ENCODE peak calls at places on chromosome 15, in five cellular contexts. One of them, this sample, is unnamed.

GRCh38 chr15:67103869-67104268 is 38.5 kb downstream of the SMAD3 start:
- ATAC-seq in naive thymus-derived CD8-positive, alpha-beta T cell: peak
- ATAC-seq in Right ventricle myocardium superior: no peak
- ATAC-seq in activated naive CD8-positive, alpha-beta T cell treated with anti-CD3 and anti-CD28 coated beads, Interleukin-2, amount 50 U/mL, for 24 hours: no peak
- ATAC-seq in body of pancreas: no peak
- ATAC-seq in this sample: no peak

GRCh38 chr15:63719281-63719680 is 114.5 kb downstream of the HERC1 start:
- ATAC-seq in Right ventricle myocardium superior: no peak
- ATAC-seq in naive thymus-derived CD8-positive, alpha-beta T cell: no peak
- ATAC-seq in activated naive CD8-positive, alpha-beta T cell treated with anti-CD3 and anti-CD28 coated beads, Interleukin-2, amount 50 U/mL, for 24 hours: no peak
- ATAC-seq in body of pancreas: peak
- ATAC-seq in this sample: no peak

GRCh38 chr15:61575597-61575996 is 346.5 kb upstream of the RORA start:
- ATAC-seq in Right ventricle myocardium superior: no peak
- ATAC-seq in activated naive CD8-positive, alpha-beta T cell treated with anti-CD3 and anti-CD28 coated beads, Interleukin-2, amount 50 U/mL, for 24 hours: no peak
- ATAC-seq in naive thymus-derived CD8-positive, alpha-beta T cell: no peak
- ATAC-seq in body of pancreas: no peak
- ATAC-seq in this sample: peak

GRCh38 chr15:91915576-91915975 is 62.1 kb downstream of the SLCO3A1 start:
- ATAC-seq in naive thymus-derived CD8-positive, alpha-beta T cell: no peak
- ATAC-seq in Right ventricle myocardium superior: no peak
- ATAC-seq in activated naive CD8-positive, alpha-beta T cell treated with anti-CD3 and anti-CD28 coated beads, Interleukin-2, amount 50 U/mL, for 24 hours: no peak
- ATAC-seq in body of pancreas: no peak
- ATAC-seq in this sample: no peak

GRCh38 chr15:83310521-83311456 is 26.3 kb upstream of the BNC1 start:
- ATAC-seq in body of pancreas: no peak
- ATAC-seq in naive thymus-derived CD8-positive, alpha-beta T cell: no peak
- ATAC-seq in Right ventricle myocardium superior: no peak
- ATAC-seq in activated naive CD8-positive, alpha-beta T cell treated with anti-CD3 and anti-CD28 coated beads, Interleukin-2, amount 50 U/mL, for 24 hours: no peak
- ATAC-seq in this sample: no peak

GRCh38 chr15:41888662-41889253 is 5.1 kb downstream of the SPTBN5 start:
- ATAC-seq in body of pancreas: no peak
- ATAC-seq in Right ventricle myocardium superior: no peak
- ATAC-seq in activated naive CD8-positive, alpha-beta T cell treated with anti-CD3 and anti-CD28 coated beads, Interleukin-2, amount 50 U/mL, for 24 hours: no peak
- ATAC-seq in naive thymus-derived CD8-positive, alpha-beta T cell: no peak
- ATAC-seq in this sample: peak

GRCh38 chr15:61654918-61655317 is 405.3 kb downstream of the VPS13C start:
- ATAC-seq in activated naive CD8-positive, alpha-beta T cell treated with anti-CD3 and anti-CD28 coated beads, Interleukin-2, amount 50 U/mL, for 24 hours: no peak
- ATAC-seq in Right ventricle myocardium superior: peak
- ATAC-seq in naive thymus-derived CD8-positive, alpha-beta T cell: no peak
- ATAC-seq in body of pancreas: peak
- ATAC-seq in this sample: no peak

GRCh38 chr15:31399544-31400171 is 73.0 kb downstream of the KLF13 start:
- ATAC-seq in body of pancreas: no peak
- ATAC-seq in Right ventricle myocardium superior: no peak
- ATAC-seq in activated naive CD8-positive, alpha-beta T cell treated with anti-CD3 and anti-CD28 coated beads, Interleukin-2, amount 50 U/mL, for 24 hours: peak
- ATAC-seq in naive thymus-derived CD8-positive, alpha-beta T cell: peak
- ATAC-seq in this sample: peak

GRCh38 chr15:26214290-26214689 is 351.2 kb upstream of the ATP10A start:
- ATAC-seq in Right ventricle myocardium superior: peak
- ATAC-seq in activated naive CD8-positive, alpha-beta T cell treated with anti-CD3 and anti-CD28 coated beads, Interleukin-2, amount 50 U/mL, for 24 hours: no peak
- ATAC-seq in body of pancreas: no peak
- ATAC-seq in naive thymus-derived CD8-positive, alpha-beta T cell: no peak
- ATAC-seq in this sample: no peak

GRCh38 chr15:72584006-72584405 is 70.5 kb upstream of the GOLGA6B start:
- ATAC-seq in activated naive CD8-positive, alpha-beta T cell treated with anti-CD3 and anti-CD28 coated beads, Interleukin-2, amount 50 U/mL, for 24 hours: no peak
- ATAC-seq in body of pancreas: no peak
- ATAC-seq in Right ventricle myocardium superior: peak
- ATAC-seq in naive thymus-derived CD8-positive, alpha-beta T cell: no peak
- ATAC-seq in this sample: no peak

GRCh38 chr15:32794973-32795372 is 77.2 kb downstream of the GREM1 start:
- ATAC-seq in naive thymus-derived CD8-positive, alpha-beta T cell: no peak
- ATAC-seq in Right ventricle myocardium superior: no peak
- ATAC-seq in body of pancreas: no peak
- ATAC-seq in activated naive CD8-positive, alpha-beta T cell treated with anti-CD3 and anti-CD28 coated beads, Interleukin-2, amount 50 U/mL, for 24 hours: no peak
- ATAC-seq in this sample: no peak

GRCh38 chr15:91408476-91409076 is 308.5 kb downstream of the SV2B start:
- ATAC-seq in body of pancreas: peak
- ATAC-seq in Right ventricle myocardium superior: peak
- ATAC-seq in activated naive CD8-positive, alpha-beta T cell treated with anti-CD3 and anti-CD28 coated beads, Interleukin-2, amount 50 U/mL, for 24 hours: no peak
- ATAC-seq in naive thymus-derived CD8-positive, alpha-beta T cell: no peak
- ATAC-seq in this sample: no peak

GRCh38 chr15:59176653-59177444 is 29.8 kb upstream of the LDHAL6B start:
- ATAC-seq in naive thymus-derived CD8-positive, alpha-beta T cell: no peak
- ATAC-seq in body of pancreas: no peak
- ATAC-seq in Right ventricle myocardium superior: no peak
- ATAC-seq in activated naive CD8-positive, alpha-beta T cell treated with anti-CD3 and anti-CD28 coated beads, Interleukin-2, amount 50 U/mL, for 24 hours: no peak
- ATAC-seq in this sample: peak

GRCh38 chr15:92001307-92001706 is 147.8 kb downstream of the SLCO3A1 start:
- ATAC-seq in Right ventricle myocardium superior: peak
- ATAC-seq in activated naive CD8-positive, alpha-beta T cell treated with anti-CD3 and anti-CD28 coated beads, Interleukin-2, amount 50 U/mL, for 24 hours: no peak
- ATAC-seq in body of pancreas: no peak
- ATAC-seq in naive thymus-derived CD8-positive, alpha-beta T cell: no peak
- ATAC-seq in this sample: no peak

GRCh38 chr15:70266412-70267089 is 168.8 kb upstream of the TLE3 start:
- ATAC-seq in activated naive CD8-positive, alpha-beta T cell treated with anti-CD3 and anti-CD28 coated beads, Interleukin-2, amount 50 U/mL, for 24 hours: peak
- ATAC-seq in body of pancreas: peak
- ATAC-seq in Right ventricle myocardium superior: peak
- ATAC-seq in naive thymus-derived CD8-positive, alpha-beta T cell: peak
- ATAC-seq in this sample: no peak

GRCh38 chr15:31537770-31538592 is 211.3 kb downstream of the KLF13 start:
- ATAC-seq in naive thymus-derived CD8-positive, alpha-beta T cell: no peak
- ATAC-seq in body of pancreas: no peak
- ATAC-seq in Right ventricle myocardium superior: no peak
- ATAC-seq in activated naive CD8-positive, alpha-beta T cell treated with anti-CD3 and anti-CD28 coated beads, Interleukin-2, amount 50 U/mL, for 24 hours: no peak
- ATAC-seq in this sample: no peak

GRCh38 chr15:31083394-31083790 is 18.1 kb downstream of the TRPM1 start:
- ATAC-seq in Right ventricle myocardium superior: no peak
- ATAC-seq in body of pancreas: peak
- ATAC-seq in activated naive CD8-positive, alpha-beta T cell treated with anti-CD3 and anti-CD28 coated beads, Interleukin-2, amount 50 U/mL, for 24 hours: no peak
- ATAC-seq in naive thymus-derived CD8-positive, alpha-beta T cell: no peak
- ATAC-seq in this sample: no peak

GRCh38 chr15:48385431-48385830 is 54.2 kb downstream of the DUT start:
- ATAC-seq in Right ventricle myocardium superior: no peak
- ATAC-seq in body of pancreas: no peak
- ATAC-seq in activated naive CD8-positive, alpha-beta T cell treated with anti-CD3 and anti-CD28 coated beads, Interleukin-2, amount 50 U/mL, for 24 hours: no peak
- ATAC-seq in naive thymus-derived CD8-positive, alpha-beta T cell: no peak
- ATAC-seq in this sample: no peak

GRCh38 chr15:45457215-45457614 is 65.3 kb downstream of the SLC30A4 start:
- ATAC-seq in body of pancreas: no peak
- ATAC-seq in naive thymus-derived CD8-positive, alpha-beta T cell: peak
- ATAC-seq in activated naive CD8-positive, alpha-beta T cell treated with anti-CD3 and anti-CD28 coated beads, Interleukin-2, amount 50 U/mL, for 24 hours: no peak
- ATAC-seq in Right ventricle myocardium superior: no peak
- ATAC-seq in this sample: no peak

GRCh38 chr15:41473418-41473817 is 20.3 kb upstream of the ITPKA start:
- ATAC-seq in activated naive CD8-positive, alpha-beta T cell treated with anti-CD3 and anti-CD28 coated beads, Interleukin-2, amount 50 U/mL, for 24 hours: no peak
- ATAC-seq in naive thymus-derived CD8-positive, alpha-beta T cell: no peak
- ATAC-seq in Right ventricle myocardium superior: no peak
- ATAC-seq in body of pancreas: no peak
- ATAC-seq in this sample: no peak

GRCh38 chr15:100831466-100831865 is 48.2 kb upstream of the ALDH1A3 start:
- ATAC-seq in body of pancreas: no peak
- ATAC-seq in activated naive CD8-positive, alpha-beta T cell treated with anti-CD3 and anti-CD28 coated beads, Interleukin-2, amount 50 U/mL, for 24 hours: no peak
- ATAC-seq in Right ventricle myocardium superior: no peak
- ATAC-seq in naive thymus-derived CD8-positive, alpha-beta T cell: no peak
- ATAC-seq in this sample: no peak

GRCh38 chr15:42723068-42723467 is 13.9 kb downstream of the CDAN1 start:
- ATAC-seq in naive thymus-derived CD8-positive, alpha-beta T cell: no peak
- ATAC-seq in body of pancreas: no peak
- ATAC-seq in Right ventricle myocardium superior: no peak
- ATAC-seq in activated naive CD8-positive, alpha-beta T cell treated with anti-CD3 and anti-CD28 coated beads, Interleukin-2, amount 50 U/mL, for 24 hours: no peak
- ATAC-seq in this sample: no peak

GRCh38 chr15:35078221-35078915 is 6.7 kb downstream of the NANOGP8 start:
- ATAC-seq in naive thymus-derived CD8-positive, alpha-beta T cell: no peak
- ATAC-seq in body of pancreas: peak
- ATAC-seq in Right ventricle myocardium superior: peak
- ATAC-seq in activated naive CD8-positive, alpha-beta T cell treated with anti-CD3 and anti-CD28 coated beads, Interleukin-2, amount 50 U/mL, for 24 hours: no peak
- ATAC-seq in this sample: no peak

GRCh38 chr15:68154923-68155559 is 50.1 kb downstream of the CALML4 start:
- ATAC-seq in activated naive CD8-positive, alpha-beta T cell treated with anti-CD3 and anti-CD28 coated beads, Interleukin-2, amount 50 U/mL, for 24 hours: no peak
- ATAC-seq in body of pancreas: no peak
- ATAC-seq in naive thymus-derived CD8-positive, alpha-beta T cell: no peak
- ATAC-seq in Right ventricle myocardium superior: peak
- ATAC-seq in this sample: no peak

GRCh38 chr15:58552505-58553364 is 120.9 kb downstream of the LIPC start:
- ATAC-seq in body of pancreas: no peak
- ATAC-seq in Right ventricle myocardium superior: peak
- ATAC-seq in activated naive CD8-positive, alpha-beta T cell treated with anti-CD3 and anti-CD28 coated beads, Interleukin-2, amount 50 U/mL, for 24 hours: no peak
- ATAC-seq in naive thymus-derived CD8-positive, alpha-beta T cell: no peak
- ATAC-seq in this sample: no peak

GRCh38 chr15:91710072-91710471 is 143.4 kb upstream of the SLCO3A1 start:
- ATAC-seq in naive thymus-derived CD8-positive, alpha-beta T cell: no peak
- ATAC-seq in body of pancreas: no peak
- ATAC-seq in Right ventricle myocardium superior: no peak
- ATAC-seq in activated naive CD8-positive, alpha-beta T cell treated with anti-CD3 and anti-CD28 coated beads, Interleukin-2, amount 50 U/mL, for 24 hours: no peak
- ATAC-seq in this sample: peak

GRCh38 chr15:38534691-38535090 is 29.9 kb downstream of the RASGRP1 start:
- ATAC-seq in activated naive CD8-positive, alpha-beta T cell treated with anti-CD3 and anti-CD28 coated beads, Interleukin-2, amount 50 U/mL, for 24 hours: no peak
- ATAC-seq in Right ventricle myocardium superior: no peak
- ATAC-seq in body of pancreas: no peak
- ATAC-seq in naive thymus-derived CD8-positive, alpha-beta T cell: no peak
- ATAC-seq in this sample: no peak

GRCh38 chr15:59994855-59995557 is 9.1 kb upstream of the FOXB1 start:
- ATAC-seq in activated naive CD8-positive, alpha-beta T cell treated with anti-CD3 and anti-CD28 coated beads, Interleukin-2, amount 50 U/mL, for 24 hours: no peak
- ATAC-seq in Right ventricle myocardium superior: no peak
- ATAC-seq in body of pancreas: no peak
- ATAC-seq in naive thymus-derived CD8-positive, alpha-beta T cell: no peak
- ATAC-seq in this sample: no peak

GRCh38 chr15:47794266-47794914 is 77.1 kb downstream of the SEMA6D start:
- ATAC-seq in Right ventricle myocardium superior: no peak
- ATAC-seq in naive thymus-derived CD8-positive, alpha-beta T cell: no peak
- ATAC-seq in body of pancreas: no peak
- ATAC-seq in activated naive CD8-positive, alpha-beta T cell treated with anti-CD3 and anti-CD28 coated beads, Interleukin-2, amount 50 U/mL, for 24 hours: no peak
- ATAC-seq in this sample: no peak

GRCh38 chr15:56456229-56456628 is 8.7 kb downstream of the MNS1 start:
- ATAC-seq in activated naive CD8-positive, alpha-beta T cell treated with anti-CD3 and anti-CD28 coated beads, Interleukin-2, amount 50 U/mL, for 24 hours: no peak
- ATAC-seq in naive thymus-derived CD8-positive, alpha-beta T cell: no peak
- ATAC-seq in Right ventricle myocardium superior: no peak
- ATAC-seq in body of pancreas: no peak
- ATAC-seq in this sample: no peak

GRCh38 chr15:64997911-64998310 is 8.2 kb upstream of the SPG21 start:
- ATAC-seq in activated naive CD8-positive, alpha-beta T cell treated with anti-CD3 and anti-CD28 coated beads, Interleukin-2, amount 50 U/mL, for 24 hours: no peak
- ATAC-seq in Right ventricle myocardium superior: no peak
- ATAC-seq in body of pancreas: no peak
- ATAC-seq in naive thymus-derived CD8-positive, alpha-beta T cell: no peak
- ATAC-seq in this sample: no peak

GRCh38 chr15:65044724-65045481 is at the start of gene SLC51B:
- ATAC-seq in body of pancreas: peak
- ATAC-seq in naive thymus-derived CD8-positive, alpha-beta T cell: no peak
- ATAC-seq in Right ventricle myocardium superior: peak
- ATAC-seq in activated naive CD8-positive, alpha-beta T cell treated with anti-CD3 and anti-CD28 coated beads, Interleukin-2, amount 50 U/mL, for 24 hours: no peak
- ATAC-seq in this sample: no peak

GRCh38 chr15:68818088-68818670 is 2.5 kb downstream of the ANP32A start:
- ATAC-seq in activated naive CD8-positive, alpha-beta T cell treated with anti-CD3 and anti-CD28 coated beads, Interleukin-2, amount 50 U/mL, for 24 hours: peak
- ATAC-seq in naive thymus-derived CD8-positive, alpha-beta T cell: peak
- ATAC-seq in body of pancreas: peak
- ATAC-seq in Right ventricle myocardium superior: peak
- ATAC-seq in this sample: peak

This sample was measured in activated T-helper 17 cell treated with anti-CD3 and anti-CD28 coated beads, Interleukin-2, amount 50 U/mL, for 72 hours.